ENCODE peak calls at places on chromosomes 12 and 14, in eight cellular contexts. One of them, this sample, is unnamed.
A peak's percentile ranks its signal among the peaks of the same experiment; 100 is the strongest.

GRCh38 chr12:10304161-10304574 is 3.5 kb upstream of the KLRD1 start:
- DNase-seq in osteocyte: no peak
- DNase-seq in cardiac muscle cell: no peak
- DNase-seq in brain microvascular endothelial cell: peak; percentile 74
- DNase-seq in AG10803: peak; percentile 58
- DNase-seq in heart left ventricle: no peak
- DNase-seq in nephron progenitor cell: no peak
- DNase-seq in bronchial epithelial cell: peak; percentile 22
- DNase-seq in this sample: no peak

GRCh38 chr14:84303140-84303539 is 1226.8 kb upstream of the FLRT2 start:
- DNase-seq in nephron progenitor cell: no peak
- DNase-seq in AG10803: no peak
- DNase-seq in cardiac muscle cell: no peak
- DNase-seq in heart left ventricle: no peak
- DNase-seq in bronchial epithelial cell: no peak
- DNase-seq in osteocyte: no peak
- DNase-seq in brain microvascular endothelial cell: no peak
- DNase-seq in this sample: no peak

GRCh38 chr12:15856097-15856982 is 25.8 kb upstream of the STRAP start:
- DNase-seq in bronchial epithelial cell: peak; percentile 71
- DNase-seq in brain microvascular endothelial cell: peak; percentile 79
- DNase-seq in osteocyte: no peak
- DNase-seq in heart left ventricle: no peak
- DNase-seq in cardiac muscle cell: peak; percentile 82
- DNase-seq in nephron progenitor cell: peak; percentile 37
- DNase-seq in AG10803: peak; percentile 67
- DNase-seq in this sample: peak; percentile 39

GRCh38 chr14:61186793-61187641 is 94.1 kb downstream of the TMEM30B start:
- DNase-seq in bronchial epithelial cell: no peak
- DNase-seq in nephron progenitor cell: no peak
- DNase-seq in osteocyte: no peak
- DNase-seq in cardiac muscle cell: no peak
- DNase-seq in heart left ventricle: no peak
- DNase-seq in AG10803: no peak
- DNase-seq in brain microvascular endothelial cell: peak; percentile 47
- DNase-seq in this sample: no peak

GRCh38 chr14:31441273-31442110 is 15.8 kb downstream of the DTD2 start:
- DNase-seq in brain microvascular endothelial cell: no peak
- DNase-seq in AG10803: peak; percentile 80
- DNase-seq in osteocyte: no peak
- DNase-seq in bronchial epithelial cell: no peak
- DNase-seq in nephron progenitor cell: no peak
- DNase-seq in heart left ventricle: no peak
- DNase-seq in cardiac muscle cell: peak; percentile 74
- DNase-seq in this sample: no peak

GRCh38 chr12:131828671-131829350 is 618 bp downstream of the MMP17 start:
- DNase-seq in cardiac muscle cell: peak; percentile 27
- DNase-seq in bronchial epithelial cell: no peak
- DNase-seq in brain microvascular endothelial cell: no peak
- DNase-seq in nephron progenitor cell: no peak
- DNase-seq in AG10803: no peak
- DNase-seq in heart left ventricle: no peak
- DNase-seq in osteocyte: no peak
- DNase-seq in this sample: no peak

GRCh38 chr14:87187787-87188186 is 805.2 kb downstream of the GALC start:
- DNase-seq in nephron progenitor cell: no peak
- DNase-seq in heart left ventricle: no peak
- DNase-seq in osteocyte: no peak
- DNase-seq in cardiac muscle cell: no peak
- DNase-seq in brain microvascular endothelial cell: no peak
- DNase-seq in AG10803: no peak
- DNase-seq in bronchial epithelial cell: no peak
- DNase-seq in this sample: no peak

GRCh38 chr12:3168775-3169221 is 91.6 kb downstream of the TSPAN9 start:
- DNase-seq in bronchial epithelial cell: peak; percentile 98
- DNase-seq in nephron progenitor cell: no peak
- DNase-seq in heart left ventricle: no peak
- DNase-seq in AG10803: peak; percentile 83
- DNase-seq in brain microvascular endothelial cell: peak; percentile 98
- DNase-seq in cardiac muscle cell: peak; percentile 84
- DNase-seq in osteocyte: no peak
- DNase-seq in this sample: no peak

GRCh38 chr14:55427439-55427838 is 13.0 kb downstream of the TBPL2 start:
- DNase-seq in brain microvascular endothelial cell: no peak
- DNase-seq in nephron progenitor cell: no peak
- DNase-seq in cardiac muscle cell: no peak
- DNase-seq in AG10803: no peak
- DNase-seq in heart left ventricle: no peak
- DNase-seq in osteocyte: no peak
- DNase-seq in bronchial epithelial cell: peak; percentile 90
- DNase-seq in this sample: no peak

GRCh38 chr12:108204117-108204516 is 75.0 kb downstream of the WSCD2 start:
- DNase-seq in cardiac muscle cell: no peak
- DNase-seq in AG10803: no peak
- DNase-seq in bronchial epithelial cell: no peak
- DNase-seq in nephron progenitor cell: no peak
- DNase-seq in osteocyte: no peak
- DNase-seq in brain microvascular endothelial cell: no peak
- DNase-seq in heart left ventricle: no peak
- DNase-seq in this sample: no peak

GRCh38 chr14:101083564-101084435 is 180.3 kb upstream of the RTL1 start:
- DNase-seq in osteocyte: peak; percentile 68
- DNase-seq in bronchial epithelial cell: no peak
- DNase-seq in cardiac muscle cell: no peak
- DNase-seq in AG10803: no peak
- DNase-seq in heart left ventricle: peak; percentile 28
- DNase-seq in nephron progenitor cell: no peak
- DNase-seq in brain microvascular endothelial cell: no peak
- DNase-seq in this sample: no peak
- TF ChIP-seq CTCF in osteocyte: no peak
- TF ChIP-seq CTCF in bronchial epithelial cell: peak; percentile 29
- TF ChIP-seq CTCF in cardiac muscle cell: peak; percentile 22
- TF ChIP-seq CTCF in AG10803: no peak
- TF ChIP-seq CTCF in heart left ventricle: no peak
- TF ChIP-seq CTCF in nephron progenitor cell: no peak
- TF ChIP-seq CTCF in brain microvascular endothelial cell: peak; percentile 62
- TF ChIP-seq CTCF in this sample: peak; percentile 33

DNA sequence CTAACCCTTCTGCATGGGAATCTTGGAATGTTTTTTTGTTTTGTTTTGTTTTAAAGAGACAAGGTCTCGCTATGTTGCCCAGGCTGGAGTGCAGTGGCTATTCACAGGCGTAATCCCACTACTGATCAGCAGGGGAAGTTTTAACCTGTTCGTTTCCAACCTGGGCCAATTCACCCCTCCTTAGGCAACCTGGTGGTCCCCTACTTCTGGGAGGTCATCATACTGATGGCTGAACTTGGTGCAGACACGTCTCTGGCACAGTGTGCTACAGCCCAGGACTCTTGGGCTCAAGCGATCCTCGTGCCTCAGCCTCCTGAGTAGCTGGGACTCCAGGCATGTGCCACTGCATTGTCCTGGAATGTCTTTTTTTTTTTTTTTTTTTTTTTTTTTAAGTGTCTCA is 48.9 kb upstream of the ISM2 start:
- DNase-seq in nephron progenitor cell: no peak
- DNase-seq in osteocyte: no peak
- DNase-seq in heart left ventricle: no peak
- DNase-seq in brain microvascular endothelial cell: no peak
- DNase-seq in bronchial epithelial cell: no peak
- DNase-seq in AG10803: no peak
- DNase-seq in cardiac muscle cell: no peak
- DNase-seq in this sample: no peak
- TF ChIP-seq CTCF in nephron progenitor cell: no peak
- TF ChIP-seq CTCF in osteocyte: peak; percentile 11
- TF ChIP-seq CTCF in heart left ventricle: no peak
- TF ChIP-seq CTCF in brain microvascular endothelial cell: peak; percentile 45
- TF ChIP-seq CTCF in bronchial epithelial cell: peak; percentile 6
- TF ChIP-seq CTCF in AG10803: no peak
- TF ChIP-seq CTCF in cardiac muscle cell: peak; percentile 12
- TF ChIP-seq CTCF in this sample: peak; percentile 21

GRCh38 chr12:112421363-112421762 is 2.6 kb downstream of the PTPN11 start:
- DNase-seq in heart left ventricle: no peak
- DNase-seq in bronchial epithelial cell: no peak
- DNase-seq in nephron progenitor cell: no peak
- DNase-seq in AG10803: no peak
- DNase-seq in brain microvascular endothelial cell: no peak
- DNase-seq in osteocyte: no peak
- DNase-seq in cardiac muscle cell: no peak
- DNase-seq in this sample: no peak

GRCh38 chr12:112419269-112420133 is 754 bp downstream of the PTPN11 start:
- DNase-seq in bronchial epithelial cell: peak; percentile 80
- DNase-seq in cardiac muscle cell: peak; percentile 88
- DNase-seq in nephron progenitor cell: peak; percentile 51
- DNase-seq in osteocyte: peak; percentile 88
- DNase-seq in AG10803: peak; percentile 83
- DNase-seq in brain microvascular endothelial cell: peak; percentile 72
- DNase-seq in heart left ventricle: peak; percentile 74
- DNase-seq in this sample: no peak

GRCh38 chr12:112418248-112418595 is 525 bp upstream of the PTPN11 start:
- DNase-seq in AG10803: no peak
- DNase-seq in osteocyte: no peak
- DNase-seq in bronchial epithelial cell: no peak
- DNase-seq in nephron progenitor cell: no peak
- DNase-seq in heart left ventricle: no peak
- DNase-seq in brain microvascular endothelial cell: peak; percentile 9
- DNase-seq in cardiac muscle cell: no peak
- DNase-seq in this sample: no peak

GRCh38 chr12:112420740-112421139 is 2.0 kb downstream of the PTPN11 start:
- DNase-seq in heart left ventricle: no peak
- DNase-seq in brain microvascular endothelial cell: no peak
- DNase-seq in AG10803: no peak
- DNase-seq in nephron progenitor cell: no peak
- DNase-seq in bronchial epithelial cell: no peak
- DNase-seq in osteocyte: no peak
- DNase-seq in cardiac muscle cell: no peak
- DNase-seq in this sample: no peak

GRCh38 chr12:112418596-112419268 is at the start of gene PTPN11:
- DNase-seq in heart left ventricle: peak; percentile 94
- DNase-seq in AG10803: peak; percentile 77
- DNase-seq in osteocyte: peak; percentile 96
- DNase-seq in bronchial epithelial cell: peak; percentile 54
- DNase-seq in brain microvascular endothelial cell: peak; percentile 76
- DNase-seq in cardiac muscle cell: peak; percentile 88
- DNase-seq in nephron progenitor cell: peak; percentile 94
- DNase-seq in this sample: peak; percentile 82
- TF ChIP-seq CTCF in heart left ventricle: peak; percentile 51
- TF ChIP-seq CTCF in AG10803: no peak
- TF ChIP-seq CTCF in osteocyte: peak; percentile 69
- TF ChIP-seq CTCF in bronchial epithelial cell: peak; percentile 57
- TF ChIP-seq CTCF in brain microvascular endothelial cell: no peak
- TF ChIP-seq CTCF in cardiac muscle cell: peak; percentile 32
- TF ChIP-seq CTCF in nephron progenitor cell: peak; percentile 47
- TF ChIP-seq CTCF in this sample: peak; percentile 79

GRCh38 chr12:100666588-100666987 is 93.1 kb downstream of the GAS2L3 start:
- DNase-seq in nephron progenitor cell: no peak
- DNase-seq in cardiac muscle cell: no peak
- DNase-seq in heart left ventricle: no peak
- DNase-seq in AG10803: no peak
- DNase-seq in bronchial epithelial cell: no peak
- DNase-seq in brain microvascular endothelial cell: no peak
- DNase-seq in osteocyte: no peak
- DNase-seq in this sample: no peak
- TF ChIP-seq CTCF in nephron progenitor cell: no peak
- TF ChIP-seq CTCF in cardiac muscle cell: no peak
- TF ChIP-seq CTCF in heart left ventricle: no peak
- TF ChIP-seq CTCF in AG10803: no peak
- TF ChIP-seq CTCF in bronchial epithelial cell: no peak
- TF ChIP-seq CTCF in brain microvascular endothelial cell: no peak
- TF ChIP-seq CTCF in osteocyte: no peak
- TF ChIP-seq CTCF in this sample: no peak

GRCh38 chr12:68905731-68906130 is 27.2 kb downstream of the CPM start:
- DNase-seq in brain microvascular endothelial cell: no peak
- DNase-seq in nephron progenitor cell: no peak
- DNase-seq in heart left ventricle: no peak
- DNase-seq in osteocyte: no peak
- DNase-seq in AG10803: no peak
- DNase-seq in bronchial epithelial cell: no peak
- DNase-seq in cardiac muscle cell: no peak
- DNase-seq in this sample: no peak
- TF ChIP-seq CTCF in brain microvascular endothelial cell: no peak
- TF ChIP-seq CTCF in nephron progenitor cell: no peak
- TF ChIP-seq CTCF in heart left ventricle: no peak
- TF ChIP-seq CTCF in osteocyte: no peak
- TF ChIP-seq CTCF in AG10803: no peak
- TF ChIP-seq CTCF in bronchial epithelial cell: no peak
- TF ChIP-seq CTCF in cardiac muscle cell: no peak
- TF ChIP-seq CTCF in this sample: no peak

DNA sequence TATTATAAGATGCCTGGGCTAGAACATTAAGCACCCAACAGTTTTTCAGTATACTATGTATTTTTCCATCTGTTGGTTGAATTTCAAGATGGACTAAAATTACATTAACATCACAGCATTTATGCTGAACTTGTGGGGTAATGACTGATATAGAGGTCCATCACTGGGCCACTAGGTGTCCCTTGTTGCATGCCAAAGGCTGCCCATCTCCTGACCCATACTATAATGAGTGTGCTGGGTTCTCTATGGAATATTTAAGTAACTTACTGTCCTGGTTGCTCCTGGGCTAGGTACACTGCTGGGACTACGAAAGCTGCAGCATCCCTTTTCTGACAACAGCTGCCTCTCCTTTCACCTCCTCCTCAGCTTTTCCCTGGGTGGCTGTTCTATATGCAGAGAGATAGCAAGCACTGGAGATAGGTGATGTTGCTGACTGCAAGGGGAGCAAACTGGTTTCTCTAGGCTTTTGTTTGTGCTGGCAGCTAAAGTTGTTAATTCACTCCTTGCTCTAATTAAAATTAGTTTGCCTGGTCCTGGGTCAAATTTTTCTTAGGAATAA is 138.6 kb upstream of the TRHDE start:
- DNase-seq in brain microvascular endothelial cell: no peak
- DNase-seq in nephron progenitor cell: no peak
- DNase-seq in AG10803: no peak
- DNase-seq in bronchial epithelial cell: no peak
- DNase-seq in heart left ventricle: no peak
- DNase-seq in cardiac muscle cell: no peak
- DNase-seq in osteocyte: no peak
- DNase-seq in this sample: no peak
- TF ChIP-seq CTCF in brain microvascular endothelial cell: peak; percentile 39
- TF ChIP-seq CTCF in nephron progenitor cell: no peak
- TF ChIP-seq CTCF in AG10803: no peak
- TF ChIP-seq CTCF in bronchial epithelial cell: no peak
- TF ChIP-seq CTCF in heart left ventricle: no peak
- TF ChIP-seq CTCF in cardiac muscle cell: no peak
- TF ChIP-seq CTCF in osteocyte: peak; percentile 19
- TF ChIP-seq CTCF in this sample: no peak

DNA sequence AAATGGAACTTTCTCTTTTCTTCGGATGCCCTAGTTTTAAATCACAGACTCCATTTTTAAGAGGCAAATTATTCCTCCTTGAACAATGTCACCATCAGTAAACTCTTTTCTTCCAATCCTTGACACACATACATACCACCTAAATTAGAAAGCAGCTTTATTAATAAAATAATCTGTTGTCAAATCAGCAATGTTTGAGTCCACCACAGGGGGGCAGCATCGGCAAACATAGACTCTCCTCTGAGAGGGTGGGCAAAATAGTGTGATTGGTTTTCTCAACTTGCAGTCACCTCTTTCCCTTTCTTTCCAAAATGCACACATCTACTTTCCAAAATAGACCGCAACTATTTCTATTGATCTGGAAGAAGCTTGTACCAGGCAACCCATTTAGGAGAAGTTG is 438.4 kb upstream of the OR4E1 start:
- DNase-seq in brain microvascular endothelial cell: no peak
- DNase-seq in bronchial epithelial cell: peak; percentile 21
- DNase-seq in nephron progenitor cell: peak; percentile 65
- DNase-seq in osteocyte: no peak
- DNase-seq in heart left ventricle: no peak
- DNase-seq in cardiac muscle cell: no peak
- DNase-seq in AG10803: no peak
- DNase-seq in this sample: peak; percentile 19
- TF ChIP-seq CTCF in brain microvascular endothelial cell: peak; percentile 70
- TF ChIP-seq CTCF in bronchial epithelial cell: peak; percentile 55
- TF ChIP-seq CTCF in nephron progenitor cell: peak; percentile 54
- TF ChIP-seq CTCF in osteocyte: peak; percentile 43
- TF ChIP-seq CTCF in heart left ventricle: no peak
- TF ChIP-seq CTCF in cardiac muscle cell: peak; percentile 47
- TF ChIP-seq CTCF in AG10803: peak; percentile 23
- TF ChIP-seq CTCF in this sample: peak; percentile 60

This sample was measured in progenitor cell of endocrine pancreas.